ENCODE peak calls at places on chromosomes 4 and X, in nine cellular contexts. N is GM06990; L is GM23248; I is mammary epithelial cell; O is Karpas-422; H is AG10803; U is CD4-positive, alpha-beta memory T cell; Q is astrocyte of the spinal cord; M is colonic mucosa. E is an unnamed sample.

GRCh38 chrX:22081475-22082092 is 49.5 kb downstream of the PHEX start:
- DNase-seq in I (peak), H (peak), Q (peak), O (peak), U (peak), L (peak), N (no peak), M (peak), E (no peak)

GRCh38 chr4:536351-536972 is 37.5 kb downstream of the PIGG start:
- DNase-seq in O (no peak), I (no peak), H (no peak), U (no peak), M (no peak), L (no peak), N (no peak), Q (no peak), E (no peak)

GRCh38 chr4:62135565-62136156 is 935.5 kb downstream of the ADGRL3 start:
- DNase-seq in U (no peak), L (no peak), O (no peak), I (no peak), N (no peak), Q (peak), H (no peak), M (no peak), E (no peak)

GRCh38 chr4:5922556-5922955 is 29.7 kb upstream of the CRMP1 start:
- DNase-seq in M (no peak), H (no peak), L (no peak), Q (no peak), O (no peak), U (no peak), I (no peak), N (no peak), E (no peak)

GRCh38 chr4:4969298-4969697 is 50.0 kb downstream of the CYTL1 start:
- DNase-seq in H (peak), L (peak), U (no peak), O (no peak), N (no peak), M (peak), I (peak), Q (no peak), E (no peak)

GRCh38 chrX:81708506-81708905 is 506.6 kb downstream of the SH3BGRL start:
- DNase-seq in I (no peak), H (no peak), L (no peak), M (no peak), N (no peak), U (no peak), Q (no peak), O (no peak), E (no peak)

GRCh38 chr4:86901864-86902263 is 9.6 kb upstream of the C4orf36 start:
- DNase-seq in H (no peak), I (no peak), L (no peak), Q (no peak), N (no peak), U (no peak), O (no peak), M (no peak), E (no peak)

GRCh38 chr4:38935391-38936073 is 67.9 kb downstream of the FAM114A1 start:
- DNase-seq in L (no peak), O (no peak), N (no peak), Q (no peak), H (peak), M (no peak), I (no peak), U (no peak), E (no peak)

GRCh38 chrX:34909151-34909550 is 33.4 kb upstream of the FAM47B start:
- DNase-seq in H (peak), M (no peak), O (no peak), U (no peak), L (no peak), Q (no peak), I (no peak), N (no peak), E (no peak)

GRCh38 chrX:138756234-138756633 is 44.7 kb upstream of the FGF13 start:
- DNase-seq in U (no peak), M (peak), L (peak), O (no peak), I (peak), Q (peak), N (no peak), H (peak), E (peak)

GRCh38 chr4:176538217-176538925 is 218.6 kb downstream of the SPCS3 start:
- DNase-seq in I (peak), H (peak), O (no peak), M (no peak), N (no peak), U (no peak), L (peak), Q (peak), E (peak)

GRCh38 chrX:151081016-151081415 is 95.4 kb upstream of the GPR50 start:
- DNase-seq in Q (no peak), O (no peak), H (no peak), I (no peak), L (no peak), N (no peak), M (no peak), U (no peak), E (no peak)

GRCh38 chrX:3811331-3812311 is 98.2 kb upstream of the PRKX start:
- DNase-seq in Q (peak), H (peak), O (peak), L (peak), M (no peak), U (peak), I (peak), N (peak), E (no peak)

GRCh38 chr4:41602886-41603503 is 65.0 kb downstream of the LIMCH1 start:
- DNase-seq in U (no peak), M (no peak), H (no peak), I (no peak), O (no peak), N (no peak), Q (no peak), L (no peak), E (no peak)

DNA sequence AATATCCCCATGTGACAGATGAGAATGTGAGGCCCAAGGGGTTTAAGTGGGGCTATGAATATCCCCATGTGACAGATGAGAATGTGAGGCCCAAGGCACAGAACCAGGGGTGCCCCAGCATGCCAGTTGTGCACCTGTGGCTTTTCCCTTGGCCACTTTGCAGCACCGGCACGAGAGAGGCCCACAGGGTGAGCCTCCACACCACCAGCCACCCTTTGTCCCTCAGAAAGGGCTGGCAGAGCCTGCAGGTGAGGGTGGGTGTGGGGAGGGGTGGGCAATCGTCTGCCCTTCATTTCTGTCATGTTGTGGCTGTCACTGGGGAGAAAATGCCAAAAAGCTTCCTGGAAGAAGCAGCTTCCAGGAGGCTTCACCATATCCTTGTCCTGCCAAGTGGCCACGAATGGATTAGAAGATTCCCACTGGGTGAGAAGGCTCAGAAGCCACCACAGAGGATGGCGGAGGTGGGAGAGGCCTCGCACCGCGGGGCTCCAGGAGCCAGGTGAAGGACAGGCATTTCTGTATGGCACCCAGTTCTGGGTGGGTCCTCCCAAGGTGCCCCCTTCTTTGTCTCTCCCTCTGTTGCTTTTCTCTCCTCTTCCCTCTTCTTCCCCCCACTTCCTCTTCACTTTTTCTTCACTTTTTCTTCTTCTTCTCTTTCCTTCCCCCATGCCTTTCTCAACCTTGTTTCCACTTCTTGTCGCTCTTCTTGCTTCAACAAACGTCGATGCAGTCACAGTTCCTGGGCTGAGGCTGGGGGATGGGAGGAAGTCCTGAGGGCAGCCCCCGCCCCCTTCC is 469 bp upstream of the GPR78 start:
- DNase-seq in U (no peak), Q (no peak), M (no peak), N (no peak), I (no peak), L (no peak), O (peak), H (no peak), E (no peak)
- H3K4me3 ChIP-seq in U (no peak), Q (no peak), M (no peak), N (no peak), I (no peak), L (no peak), O (no peak), H (no peak), E (no peak)

GRCh38 chr4:39978904-39979303 is 1.2 kb upstream of the PDS5A start:
- DNase-seq in U (no peak), H (no peak), O (peak), I (no peak), N (no peak), Q (no peak), M (no peak), L (no peak), E (no peak)
- H3K4me3 ChIP-seq in U (no peak), H (no peak), O (peak), I (no peak), N (no peak), Q (no peak), M (no peak), L (no peak), E (no peak)

GRCh38 chrX:54182864-54183613 is at the start of gene FAM120C:
- DNase-seq in L (peak), U (peak), Q (peak), I (peak), M (peak), O (peak), N (peak), H (peak), E (peak)

GRCh38 chrX:54181196-54181953 is 1.7 kb downstream of the FAM120C start:
- DNase-seq in O (no peak), H (peak), Q (peak), M (no peak), I (no peak), L (peak), U (no peak), N (no peak), E (peak)

GRCh38 chrX:54182194-54182863 is 725 bp downstream of the FAM120C start:
- DNase-seq in O (peak), M (peak), I (no peak), H (peak), U (peak), Q (no peak), N (peak), L (peak), E (no peak)

GRCh38 chrX:54178100-54178940 is 4.7 kb downstream of the FAM120C start:
- DNase-seq in I (peak), M (no peak), Q (peak), H (peak), O (no peak), U (no peak), N (no peak), L (peak), E (peak)

GRCh38 chrX:54180403-54180802 is 2.7 kb downstream of the FAM120C start:
- DNase-seq in O (no peak), I (no peak), M (no peak), N (no peak), L (peak), H (peak), Q (peak), U (no peak), E (no peak)
- H3K4me3 ChIP-seq in O (peak), I (peak), M (no peak), N (peak), L (peak), H (peak), Q (peak), U (no peak), E (peak)

DNA sequence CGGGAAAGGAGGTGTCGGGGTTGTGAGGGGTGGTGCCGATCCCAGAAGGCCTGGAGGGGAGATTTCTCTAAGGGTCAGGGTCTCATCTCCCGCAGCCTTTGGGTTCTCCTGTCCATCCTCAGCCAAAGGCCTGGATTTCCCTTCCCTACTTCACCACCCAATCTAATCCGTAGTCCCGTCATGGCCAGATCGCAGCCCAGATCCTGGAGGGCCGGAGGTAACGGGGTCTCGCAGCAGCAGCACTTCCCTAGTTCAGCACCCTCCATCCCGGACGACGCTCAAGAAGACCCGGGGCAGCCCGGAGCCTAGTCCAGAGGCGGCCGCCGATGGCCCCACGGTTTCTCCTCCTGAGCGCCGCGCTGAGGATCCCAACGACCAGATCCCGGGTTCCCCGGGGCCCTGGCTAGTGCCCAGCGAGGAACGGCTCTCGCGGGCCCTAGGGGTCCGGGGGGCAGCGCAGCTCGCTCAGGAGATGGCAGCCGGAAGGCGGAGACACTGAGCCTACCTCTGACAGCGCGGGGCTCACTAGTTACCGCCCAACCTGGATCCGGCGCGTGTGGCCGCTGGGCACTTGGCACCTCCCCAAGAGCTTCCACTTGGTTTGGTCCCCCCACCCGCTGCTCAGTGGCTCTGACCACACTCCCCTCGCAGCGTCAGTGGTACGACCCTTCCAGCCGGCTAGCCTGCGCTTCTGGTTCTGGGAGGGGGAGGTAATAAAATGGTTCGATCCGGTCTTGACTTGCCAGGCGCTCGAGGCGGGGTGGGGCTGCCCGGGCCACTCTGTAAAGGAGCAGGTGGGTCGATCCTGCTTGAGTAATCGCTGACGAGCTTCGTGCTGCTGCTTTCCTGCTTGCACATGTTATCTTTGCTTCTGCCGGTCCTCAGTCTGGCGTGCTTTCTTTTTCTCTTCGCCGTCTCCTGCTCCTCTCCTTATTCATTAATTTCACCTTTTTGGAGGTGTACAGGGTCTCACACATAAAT is 3.6 kb downstream of the MAGIX start:
- DNase-seq in Q (peak), O (peak), I (peak), L (peak), M (peak), H (peak), N (peak), U (peak), E (no peak)
- H3K4me3 ChIP-seq in Q (peak), O (peak), I (peak), L (no peak), M (peak), H (peak), N (peak), U (no peak), E (peak)

GRCh38 chr4:19403786-19404185 is 847.9 kb upstream of the SLIT2 start:
- DNase-seq in U (no peak), O (no peak), L (no peak), I (no peak), H (no peak), Q (no peak), M (no peak), N (no peak), E (no peak)

GRCh38 chr4:19406789-19407188 is 844.9 kb upstream of the SLIT2 start:
- DNase-seq in L (no peak), M (no peak), I (no peak), N (no peak), O (no peak), H (no peak), Q (no peak), U (no peak), E (no peak)

GRCh38 chr4:19399001-19399400 is 852.7 kb upstream of the SLIT2 start:
- DNase-seq in U (no peak), L (peak), Q (peak), N (no peak), I (no peak), O (no peak), H (peak), M (no peak), E (no peak)

GRCh38 chr4:19400820-19401219 is 850.9 kb upstream of the SLIT2 start:
- DNase-seq in L (no peak), M (no peak), H (no peak), O (no peak), I (no peak), U (no peak), Q (no peak), N (no peak), E (no peak)

DNA sequence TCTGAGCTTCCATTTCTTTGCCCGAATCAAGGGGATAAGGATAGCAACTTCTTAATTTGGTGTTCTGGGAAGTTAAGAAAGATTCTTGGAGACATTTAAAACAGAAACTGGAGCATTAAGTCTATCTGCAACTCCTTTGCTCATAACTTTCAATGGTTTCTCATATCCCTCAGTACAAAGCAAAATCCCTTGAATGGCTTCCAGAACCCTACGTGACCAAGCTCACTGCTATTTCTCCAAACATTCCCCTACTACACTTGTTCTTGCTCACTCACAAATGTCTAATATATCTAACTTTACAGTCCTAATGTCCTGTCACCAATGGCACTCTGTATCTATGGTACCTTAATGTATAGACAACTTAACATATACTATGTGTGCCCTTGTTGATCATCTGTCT is 849.0 kb upstream of the SLIT2 start:
- DNase-seq in M (no peak), U (no peak), I (no peak), Q (no peak), L (peak), H (peak), O (no peak), N (no peak), E (no peak)
- H3K4me3 ChIP-seq in M (no peak), U (no peak), I (no peak), Q (no peak), L (peak), H (no peak), O (no peak), N (no peak), E (no peak)

GRCh38 chr4:186722856-186723206 is 825 bp downstream of the FAT1 start:
- DNase-seq in O (no peak), H (peak), L (no peak), N (no peak), Q (peak), U (no peak), M (no peak), I (no peak), E (no peak)

GRCh38 chr4:186724048-186724860 is 598 bp upstream of the FAT1 start:
- DNase-seq in M (peak), I (peak), U (no peak), L (peak), O (no peak), H (peak), Q (peak), N (no peak), E (no peak)

GRCh38 chr4:186725422-186726149 is 1.9 kb upstream of the FAT1 start:
- DNase-seq in U (no peak), H (peak), Q (peak), O (no peak), L (peak), I (peak), M (peak), N (no peak), E (no peak)

GRCh38 chr4:186724861-186725419 is 1.3 kb upstream of the FAT1 start:
- DNase-seq in O (no peak), H (peak), Q (peak), M (peak), I (peak), U (no peak), L (peak), N (no peak), E (no peak)

GRCh38 chr4:186723207-186724047 is at the start of gene FAT1:
- DNase-seq in U (no peak), H (peak), Q (peak), N (no peak), O (no peak), M (peak), I (peak), L (peak), E (no peak)
- H3K4me3 ChIP-seq in U (no peak), H (peak), Q (peak), N (no peak), O (no peak), M (peak), I (peak), L (peak), E (peak)

DNA sequence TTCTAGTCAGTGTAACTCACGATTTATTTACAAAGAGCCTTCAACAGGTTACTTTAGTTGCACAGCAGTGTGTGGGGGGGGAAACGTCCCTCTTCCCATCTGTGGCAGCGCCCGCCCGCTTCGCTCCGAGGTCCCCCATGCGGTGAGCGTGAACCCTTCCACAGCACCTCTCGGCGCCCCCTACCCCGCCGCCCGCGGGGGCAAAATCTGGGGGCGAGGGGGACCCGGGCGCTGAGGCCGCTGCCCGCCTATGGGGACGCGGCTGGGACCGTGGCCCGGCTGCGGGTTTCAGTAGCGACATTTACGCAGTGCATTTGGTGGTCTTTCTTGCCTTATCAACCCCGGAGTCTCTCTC is 6.4 kb downstream of the NKX6-1 start:
- DNase-seq in N (no peak), L (no peak), H (no peak), U (no peak), Q (no peak), M (no peak), O (no peak), I (no peak), E (no peak)
- H3K4me3 ChIP-seq in N (no peak), L (no peak), H (no peak), U (no peak), Q (no peak), M (no peak), O (no peak), I (no peak), E (no peak)

GRCh38 chr4:6956087-6956433 is 46.4 kb downstream of the TBC1D14 start:
- DNase-seq in I (no peak), O (no peak), N (no peak), U (no peak), H (no peak), L (no peak), M (peak), Q (no peak), E (no peak)

GRCh38 chr4:6951880-6952381 is 42.3 kb downstream of the TBC1D14 start:
- DNase-seq in O (no peak), M (no peak), U (no peak), Q (no peak), N (no peak), H (no peak), L (no peak), I (no peak), E (no peak)

GRCh38 chr4:6956434-6957147 is 47.0 kb downstream of the TBC1D14 start:
- DNase-seq in U (no peak), L (no peak), N (no peak), H (no peak), O (no peak), Q (no peak), M (peak), I (no peak), E (no peak)

GRCh38 chr4:6955261-6955911 is 45.8 kb downstream of the TBC1D14 start:
- DNase-seq in M (peak), H (no peak), Q (no peak), L (no peak), U (no peak), O (no peak), I (peak), N (no peak), E (no peak)

DNA sequence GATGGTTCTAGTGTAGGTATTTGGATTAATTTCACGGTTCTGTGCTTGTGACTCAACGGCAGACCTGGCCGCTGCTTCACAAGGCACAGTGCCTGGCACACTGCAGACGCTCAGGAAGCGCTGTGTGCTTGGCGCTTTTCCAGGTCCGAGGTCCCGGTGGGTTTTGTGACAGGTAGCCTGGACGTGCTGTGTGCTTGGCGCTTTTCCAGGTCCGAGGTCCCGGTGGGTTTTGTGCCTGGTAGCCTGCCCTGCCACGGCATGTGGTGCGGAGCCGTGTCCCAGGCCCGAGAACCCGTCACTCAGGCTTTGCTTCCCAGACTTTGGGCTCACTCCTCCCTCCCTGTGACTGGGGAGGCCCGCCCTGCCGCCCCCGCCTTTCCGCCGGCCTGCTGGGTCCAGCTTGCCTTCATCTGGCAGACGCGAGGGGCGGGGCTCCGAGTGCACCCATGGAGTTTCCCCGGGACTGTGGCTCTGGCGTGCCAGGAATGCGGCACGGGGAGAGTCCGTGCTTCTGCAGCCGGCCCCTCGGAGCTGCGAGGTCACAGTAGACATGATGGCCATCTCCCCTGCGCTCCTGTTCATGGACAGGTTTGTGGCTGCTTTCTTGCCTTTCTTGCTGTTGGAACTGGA is 44.2 kb downstream of the TBC1D14 start:
- DNase-seq in Q (peak), L (peak), M (peak), O (no peak), I (peak), N (no peak), H (peak), U (no peak), E (no peak)
- H3K4me3 ChIP-seq in Q (no peak), L (peak), M (peak), O (no peak), I (no peak), N (no peak), H (peak), U (no peak), E (peak)